ENCODE peak calls at places on chromosome 17, in eight cellular contexts. V is psoas muscle, X is left ventricle myocardium inferior, K is SJSA1, O is A549, A is GM23338, R is RWPE1, S is mammary epithelial cell. T is an unnamed sample.

GRCh38 chr17:60142872-60143499 is 6.8 kb upstream of the CA4 start:
- DNase-seq in V (peak; percentile 83), X (peak; percentile 76), K (peak; percentile 87), O (peak; percentile 91), A (peak; percentile 97), R (peak; percentile 56), S (peak; percentile 77), T (no peak)

GRCh38 chr17:38429476-38430100 is 1.3 kb downstream of the ARHGAP23 start:
- DNase-seq in V (no peak), X (no peak), K (no peak), O (no peak), A (no peak), R (no peak), S (no peak), T (no peak)

GRCh38 chr17:17560975-17561374 is 30.5 kb downstream of the PEMT start:
- DNase-seq in V (no peak), X (no peak), K (no peak), O (no peak), A (no peak), R (no peak), S (no peak), T (no peak)

GRCh38 chr17:4049546-4049945 is 85.3 kb upstream of the ATP2A3 start:
- DNase-seq in V (no peak), X (no peak), K (no peak), O (no peak), A (no peak), R (no peak), S (no peak), T (no peak)

GRCh38 chr17:74259667-74260524 is 14.1 kb upstream of the DNAI2 start:
- DNase-seq in V (no peak), X (no peak), K (no peak), O (no peak), A (peak; percentile 45), R (peak; percentile 64), S (peak; percentile 25), T (no peak)

GRCh38 chr17:43410557-43411368 is 12.0 kb downstream of the ARL4D start:
- DNase-seq in V (no peak), X (no peak), K (no peak), O (no peak), A (no peak), R (no peak), S (no peak), T (no peak)

GRCh38 chr17:49730078-49730786 is 22.5 kb upstream of the SLC35B1 start:
- DNase-seq in V (peak; percentile 74), X (peak; percentile 87), K (no peak), O (no peak), A (no peak), R (no peak), S (no peak), T (no peak)

GRCh38 chr17:35433075-35433894 is 985 bp upstream of the SLFN12 start:
- DNase-seq in V (peak; percentile 67), X (peak; percentile 56), K (peak; percentile 98), O (peak; percentile 95), A (peak; percentile 96), R (peak; percentile 90), S (peak; percentile 95), T (peak; percentile 85)

GRCh38 chr17:66673668-66674276 is 161.1 kb upstream of the CACNG5 start:
- DNase-seq in V (no peak), X (no peak), K (peak; percentile 59), O (peak; percentile 80), A (peak; percentile 84), R (peak; percentile 54), S (peak; percentile 69), T (no peak)

GRCh38 chr17:42795061-42795460 is 3.4 kb downstream of the COA3 start:
- DNase-seq in V (no peak), X (no peak), K (no peak), O (no peak), A (no peak), R (no peak), S (no peak), T (no peak)

GRCh38 chr17:31297090-31297489 is at the start of gene OMG:
- DNase-seq in V (no peak), X (no peak), K (no peak), O (no peak), A (peak; percentile 20), R (no peak), S (no peak), T (no peak)

GRCh38 chr17:40319651-40320550 is 10.9 kb downstream of the RARA start:
- DNase-seq in V (peak; percentile 67), X (peak; percentile 53), K (peak; percentile 45), O (no peak), A (no peak), R (no peak), S (no peak), T (no peak)

GRCh38 chr17:35132099-35132498 is 10.0 kb downstream of the NLE1 start:
- DNase-seq in V (no peak), X (no peak), K (no peak), O (no peak), A (no peak), R (no peak), S (no peak), T (no peak)

GRCh38 chr17:55463600-55463999 is 42.0 kb upstream of the MMD start:
- DNase-seq in V (no peak), X (no peak), K (no peak), O (no peak), A (no peak), R (no peak), S (no peak), T (no peak)

DNA sequence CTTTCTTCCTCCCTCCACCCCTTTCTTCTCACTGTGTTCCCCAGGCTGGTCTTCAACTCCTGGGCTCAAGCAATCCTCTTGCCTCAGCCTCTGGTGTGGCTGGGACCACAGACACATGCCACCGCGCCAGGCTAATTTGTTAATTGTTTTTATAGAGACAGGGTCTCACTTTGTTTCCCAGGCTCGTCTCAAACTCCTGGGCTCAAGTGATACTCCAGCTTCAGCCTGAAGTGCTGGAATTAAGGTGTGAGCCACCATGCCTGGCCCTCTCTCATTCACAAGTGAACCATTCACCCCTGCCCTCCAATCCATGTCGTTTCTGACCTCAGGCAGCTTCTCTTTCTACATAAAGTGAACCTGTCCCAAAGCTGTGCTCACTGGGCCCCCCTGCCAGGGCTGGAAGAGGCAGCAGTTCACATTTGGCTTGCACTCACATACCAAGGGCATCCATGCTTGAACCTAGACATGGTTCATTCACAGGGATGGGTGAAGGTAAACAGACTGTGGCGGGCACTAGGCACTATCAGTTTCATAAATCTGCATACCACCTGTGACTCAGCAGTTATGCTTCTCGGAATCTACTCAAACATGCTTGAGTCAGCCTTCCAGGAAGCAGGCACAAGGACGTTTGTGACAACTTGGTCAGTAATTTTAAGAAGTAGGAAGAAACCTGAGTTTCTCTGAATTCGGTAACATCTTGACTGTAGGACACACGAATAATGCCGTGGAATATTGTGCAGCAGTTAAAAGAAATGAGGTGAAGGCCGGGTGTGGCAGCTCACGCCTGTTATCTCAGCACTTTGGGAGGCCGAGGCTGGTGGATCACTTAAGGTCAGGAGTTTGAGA is 6.0 kb upstream of the RNF213 start:
- DNase-seq in V (no peak), X (no peak), K (peak; percentile 88), O (peak; percentile 99), A (no peak), R (peak; percentile 76), S (peak; percentile 87), T (peak; percentile 83)
- H3K27ac ChIP-seq in V (peak overlapping the region; percentile 69), X (peak overlapping the region; percentile 34), K (peak overlapping the region; percentile 94), O (peak overlapping the region; percentile 94), A (peak overlapping the region; percentile 63), R (peak overlapping the region; percentile 98), S (peak overlapping the region; percentile 66), T (peak overlapping the region; percentile 86)

DNA sequence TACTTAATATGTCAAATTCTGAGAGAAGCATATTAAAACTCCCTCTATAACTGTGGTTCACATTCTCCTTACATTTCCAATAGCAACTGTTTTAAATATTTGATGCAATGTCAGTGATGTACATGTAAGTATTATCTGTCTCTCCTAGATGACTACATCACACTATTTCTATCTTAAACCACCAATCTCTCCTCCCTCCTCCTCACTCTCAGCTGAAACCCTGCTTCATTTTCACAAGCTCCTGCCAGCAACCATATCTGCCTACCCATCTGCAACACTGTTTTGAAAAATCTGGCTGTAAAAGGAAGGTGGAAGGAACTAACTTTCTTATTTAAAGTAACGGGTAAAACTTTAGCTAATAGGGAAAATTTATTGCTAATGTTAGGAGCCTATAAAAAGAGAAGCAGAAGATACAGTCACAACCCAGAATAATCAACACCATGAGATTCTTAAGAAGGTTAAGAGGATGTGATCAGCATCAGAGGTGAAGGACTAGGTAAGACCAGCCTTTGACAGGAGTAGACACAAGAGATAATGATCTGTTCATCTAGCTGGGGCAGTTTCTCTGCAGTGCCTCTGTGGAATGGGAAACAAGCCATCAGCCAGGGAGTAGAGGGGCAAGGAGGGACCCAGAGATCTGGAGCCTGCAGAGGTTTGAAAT is 31.0 kb downstream of the MYH10 start:
- DNase-seq in V (no peak), X (no peak), K (no peak), O (no peak), A (no peak), R (no peak), S (no peak), T (no peak)
- H3K27ac ChIP-seq in V (no peak overlapping the region), X (no peak overlapping the region), K (no peak overlapping the region), O (no peak overlapping the region), A (no peak overlapping the region), R (no peak overlapping the region), S (no peak overlapping the region), T (no peak overlapping the region)

GRCh38 chr17:76398523-76399174 is 14.2 kb downstream of the SPHK1 start:
- DNase-seq in V (no peak), X (no peak), K (no peak), O (no peak), A (no peak), R (no peak), S (no peak), T (no peak)
- H3K27ac ChIP-seq in V (no peak overlapping the region), X (no peak overlapping the region), K (no peak overlapping the region), O (no peak overlapping the region), A (peak overlapping the region; percentile 63), R (peak overlapping the region; percentile 39), S (no peak overlapping the region), T (no peak overlapping the region)

GRCh38 chr17:48503747-48504146 is 27.1 kb downstream of the HOXB1 start:
- DNase-seq in V (no peak), X (no peak), K (no peak), O (no peak), A (no peak), R (no peak), S (no peak), T (no peak)

GRCh38 chr17:48506246-48506645 is 24.6 kb downstream of the HOXB1 start:
- DNase-seq in V (no peak), X (no peak), K (no peak), O (no peak), A (no peak), R (no peak), S (no peak), T (no peak)

GRCh38 chr17:48504953-48505352 is 25.9 kb downstream of the HOXB1 start:
- DNase-seq in V (no peak), X (no peak), K (no peak), O (no peak), A (no peak), R (no peak), S (no peak), T (no peak)

GRCh38 chr17:48502901-48503300 is 27.9 kb downstream of the HOXB1 start:
- DNase-seq in V (no peak), X (no peak), K (no peak), O (no peak), A (no peak), R (no peak), S (no peak), T (no peak)

DNA sequence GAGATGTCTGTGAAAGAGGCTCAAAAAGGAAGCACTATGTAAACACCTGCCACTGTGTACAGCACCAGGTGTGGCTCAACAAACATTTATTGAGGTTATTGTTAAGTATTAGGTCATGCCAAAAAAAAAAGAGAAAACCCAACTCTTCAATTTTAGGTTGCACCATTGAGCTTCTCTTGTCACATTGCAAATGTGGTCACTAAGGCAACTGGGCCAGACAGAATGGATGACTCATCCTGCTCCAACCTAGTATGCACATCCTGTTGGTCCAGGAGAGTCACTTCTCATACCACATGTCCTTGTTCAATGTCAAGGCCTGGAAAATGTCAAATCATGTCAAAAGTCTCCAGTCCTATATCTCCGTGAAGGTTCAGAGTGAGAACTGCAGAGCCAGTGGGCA is 25.0 kb downstream of the HOXB1 start:
- DNase-seq in V (no peak), X (no peak), K (peak; percentile 49), O (peak; percentile 89), A (no peak), R (peak; percentile 41), S (peak; percentile 82), T (peak; percentile 66)
- H3K27ac ChIP-seq in V (no peak overlapping the region), X (no peak overlapping the region), K (peak overlapping the region; percentile 10), O (peak overlapping the region; percentile 47), A (no peak overlapping the region), R (no peak overlapping the region), S (no peak overlapping the region), T (no peak overlapping the region)

T was measured in epithelial cell of prostate.